ENCODE peak calls at places on chromosomes 13 and 19, in seven cellular contexts. J is endodermal cell, E is heart right ventricle, X is mammary epithelial cell, N is lung, O is fibroblast of mammary gland, A is fibroblast of villous mesenchyme. K is an unnamed sample.

GRCh38 chr19:7376151-7376852 is 27.6 kb downstream of the ARHGEF18 start:
- DNase-seq in E (no peak), O (no peak), A (no peak), J (peak), N (no peak), X (peak), K (peak)

GRCh38 chr19:919157-920050 is 2.3 kb downstream of the KISS1R start:
- DNase-seq in E (no peak), X (peak), N (no peak), J (peak), A (no peak), O (no peak), K (peak)

GRCh38 chr13:68099616-68100015 is 869.5 kb upstream of the PCDH9 start:
- DNase-seq in A (peak), O (peak), E (no peak), X (peak), J (no peak), N (no peak), K (no peak)

GRCh38 chr19:39428309-39429112 is 7.2 kb downstream of the RPS16 start:
- DNase-seq in O (peak), A (peak), J (peak), X (no peak), E (peak), N (no peak), K (peak)

GRCh38 chr13:24742294-24742693 is 21.7 kb upstream of the RNF17 start:
- DNase-seq in N (no peak), O (no peak), X (peak), E (no peak), J (peak), A (no peak), K (no peak)

GRCh38 chr19:46755077-46755852 is 9.0 kb upstream of the STRN4 start:
- DNase-seq in O (peak), A (peak), X (no peak), E (no peak), J (no peak), N (no peak), K (no peak)

GRCh38 chr19:30214651-30215051 is 157.5 kb upstream of the ZNF536 start:
- DNase-seq in J (peak), O (no peak), N (no peak), A (no peak), E (no peak), X (no peak), K (no peak)

GRCh38 chr19:11784356-11784755 is 14.0 kb upstream of the ZNF491 start:
- DNase-seq in A (no peak), E (no peak), X (no peak), N (no peak), O (no peak), J (no peak), K (no peak)

GRCh38 chr19:4557971-4558941 is 1.2 kb downstream of the SEMA6B start:
- DNase-seq in E (no peak), N (no peak), J (peak), O (no peak), X (no peak), A (no peak), K (no peak)

GRCh38 chr13:106373304-106373988 is 162.0 kb downstream of the EFNB2 start:
- DNase-seq in N (no peak), X (no peak), J (no peak), A (peak), E (no peak), O (no peak), K (no peak)

GRCh38 chr19:10552596-10553053 is 8.9 kb downstream of the ATG4D start:
- DNase-seq in A (no peak), N (no peak), X (no peak), J (peak), O (peak), E (no peak), K (no peak)

GRCh38 chr13:74246398-74246975 is 112.3 kb upstream of the KLF12 start:
- DNase-seq in X (no peak), A (no peak), E (peak), N (no peak), J (no peak), O (peak), K (no peak)

GRCh38 chr19:18194554-18195238 is 1.7 kb downstream of the MPV17L2 start:
- DNase-seq in N (no peak), E (no peak), X (no peak), A (peak), O (peak), J (peak), K (no peak)

GRCh38 chr13:73715114-73715909 is 418.9 kb downstream of the KLF12 start:
- DNase-seq in E (no peak), A (no peak), X (peak), O (no peak), J (no peak), N (peak), K (no peak)

GRCh38 chr19:37997911-37998344 is 90.9 kb downstream of the SIPA1L3 start:
- DNase-seq in E (no peak), J (no peak), X (peak), O (peak), A (peak), N (no peak), K (no peak)

GRCh38 chr19:47107201-47107952 is 6.2 kb downstream of the ZC3H4 start:
- DNase-seq in E (no peak), X (peak), O (peak), N (no peak), A (peak), J (no peak), K (no peak)

GRCh38 chr13:94765814-94766213 is 53.5 kb upstream of the SOX21 start:
- DNase-seq in E (no peak), J (peak), N (no peak), O (no peak), X (no peak), A (no peak), K (no peak)

GRCh38 chr13:51286135-51287002 is 53.1 kb upstream of the SERPINE3 start:
- DNase-seq in A (peak), J (peak), X (peak), N (peak), E (peak), O (peak), K (peak)

GRCh38 chr13:111604087-111604486 is 283.6 kb downstream of the TEX29 start:
- DNase-seq in N (no peak), J (peak), A (no peak), O (no peak), E (no peak), X (no peak), K (no peak)

GRCh38 chr13:51009597-51009996 is 100.0 kb downstream of the RNASEH2B start:
- DNase-seq in E (no peak), J (no peak), O (no peak), X (no peak), A (no peak), N (no peak), K (no peak)

GRCh38 chr19:35135389-35135909 is 590 bp upstream of the LGI4 start:
- DNase-seq in E (peak), N (peak), X (no peak), J (peak), A (peak), O (peak), K (peak)

GRCh38 chr13:75050419-75051066 is 431.4 kb downstream of the TBC1D4 start:
- DNase-seq in E (no peak), X (no peak), J (no peak), A (peak), N (no peak), O (peak), K (no peak)

GRCh38 chr13:99174533-99175100 is 26.0 kb upstream of the UBAC2 start:
- DNase-seq in J (no peak), X (no peak), N (no peak), A (no peak), E (no peak), O (peak), K (no peak)

GRCh38 chr19:46610413-46610775 is 9.3 kb downstream of the CALM3 start:
- DNase-seq in E (no peak), O (no peak), J (no peak), X (no peak), A (no peak), N (no peak), K (no peak)

GRCh38 chr13:110433014-110433413 is 125.9 kb downstream of the COL4A2 start:
- DNase-seq in X (no peak), J (no peak), O (no peak), N (no peak), A (no peak), E (peak), K (no peak)

GRCh38 chr19:30547192-30547591 is 175.0 kb downstream of the ZNF536 start:
- DNase-seq in E (no peak), N (no peak), O (no peak), X (no peak), A (no peak), J (no peak), K (no peak)

GRCh38 chr13:75687145-75687763 is 51.1 kb downstream of the LMO7 start:
- DNase-seq in E (no peak), N (no peak), J (no peak), X (peak), O (peak), A (peak), K (peak)

GRCh38 chr19:42412661-42413076 is 14.5 kb downstream of the LIPE start:
- DNase-seq in N (no peak), E (no peak), A (no peak), O (no peak), X (no peak), J (no peak), K (no peak)

GRCh38 chr13:76164290-76164689 is 528.2 kb downstream of the LMO7 start:
- DNase-seq in X (peak), E (no peak), N (no peak), A (peak), J (no peak), O (peak), K (peak)

GRCh38 chr19:9848060-9848459 is 12.9 kb downstream of the PIN1 start:
- DNase-seq in O (no peak), N (no peak), X (no peak), J (peak), A (no peak), E (no peak), K (no peak)

GRCh38 chr19:31111741-31112140 is 237.5 kb downstream of the TSHZ3 start:
- DNase-seq in N (no peak), A (no peak), E (no peak), X (no peak), O (no peak), J (no peak), K (no peak)

GRCh38 chr19:13150919-13151604 is 851 bp downstream of the IER2 start:
- DNase-seq in N (peak), O (no peak), E (peak), X (no peak), A (no peak), J (no peak), K (peak)

GRCh38 chr13:80473695-80474094 is 132.8 kb upstream of the SPRY2 start:
- DNase-seq in A (peak), O (peak), J (no peak), N (no peak), E (no peak), X (peak), K (no peak)

GRCh38 chr13:27257233-27257568 is 5.8 kb downstream of the RPL21 start:
- DNase-seq in J (no peak), X (no peak), A (no peak), O (no peak), E (no peak), N (no peak), K (no peak)

GRCh38 chr19:29245221-29245620 is 32.3 kb upstream of the UQCRFS1 start:
- DNase-seq in N (no peak), A (no peak), O (no peak), J (no peak), E (no peak), X (no peak), K (no peak)

GRCh38 chr13:62167650-62168172 is 752.1 kb upstream of the PCDH20 start:
- DNase-seq in X (no peak), E (no peak), A (no peak), O (no peak), J (no peak), N (no peak), K (no peak)

GRCh38 chr19:16566161-16566560 is 6.1 kb downstream of the SLC35E1 start:
- DNase-seq in A (no peak), O (no peak), E (no peak), N (no peak), X (no peak), J (no peak), K (peak)

GRCh38 chr13:49248433-49249002 is 793 bp downstream of the CDADC1 start:
- DNase-seq in N (no peak), O (peak), E (peak), X (peak), A (peak), J (no peak), K (no peak)

DNA sequence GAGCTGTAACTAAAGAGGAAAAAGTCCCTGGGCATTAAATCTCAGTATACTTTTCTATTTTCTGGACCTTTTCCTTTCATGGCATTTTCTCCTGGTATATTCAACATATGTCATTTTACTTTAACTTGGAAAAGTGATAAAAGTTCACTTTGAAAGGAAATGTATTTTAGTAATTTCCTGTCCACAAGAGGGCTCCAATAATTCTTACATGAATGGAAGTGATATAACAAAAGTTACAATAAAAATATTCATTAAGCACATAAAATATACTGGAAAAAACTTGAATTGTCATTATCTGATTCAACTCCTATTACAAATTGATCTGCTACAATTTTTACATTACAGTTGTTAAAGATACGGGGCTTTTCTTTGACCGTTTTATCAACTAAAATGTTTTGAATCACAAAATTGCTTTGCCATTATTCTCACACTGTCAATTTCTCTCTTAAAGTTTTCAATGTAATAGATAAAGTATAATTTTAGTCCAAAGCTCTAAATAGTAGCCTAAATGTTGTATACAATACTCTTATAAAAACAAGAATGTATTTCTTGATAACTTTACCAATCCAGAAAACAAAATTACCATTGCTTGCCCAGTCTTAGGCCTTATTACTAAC is 4.9 kb downstream of the UBL3 start:
- DNase-seq in N (no peak), J (no peak), A (peak), E (no peak), O (peak), X (no peak), K (no peak)
- H3K4me3 ChIP-seq in N (no peak), J (peak), A (no peak), E (no peak), O (no peak), X (peak), K (no peak)

GRCh38 chr13:45184693-45185092 is 16.2 kb downstream of the KCTD4 start:
- DNase-seq in O (no peak), X (no peak), N (no peak), A (no peak), E (no peak), J (no peak), K (no peak)

GRCh38 chr13:45179428-45179827 is 21.4 kb downstream of the KCTD4 start:
- DNase-seq in X (no peak), J (no peak), A (no peak), O (peak), E (no peak), N (no peak), K (no peak)

GRCh38 chr13:45178349-45179142 is 22.3 kb downstream of the KCTD4 start:
- DNase-seq in O (peak), E (peak), N (no peak), X (no peak), J (no peak), A (peak), K (no peak)

GRCh38 chr13:45180303-45180702 is 20.5 kb downstream of the KCTD4 start:
- DNase-seq in O (no peak), E (no peak), J (no peak), X (no peak), N (no peak), A (no peak), K (no peak)

DNA sequence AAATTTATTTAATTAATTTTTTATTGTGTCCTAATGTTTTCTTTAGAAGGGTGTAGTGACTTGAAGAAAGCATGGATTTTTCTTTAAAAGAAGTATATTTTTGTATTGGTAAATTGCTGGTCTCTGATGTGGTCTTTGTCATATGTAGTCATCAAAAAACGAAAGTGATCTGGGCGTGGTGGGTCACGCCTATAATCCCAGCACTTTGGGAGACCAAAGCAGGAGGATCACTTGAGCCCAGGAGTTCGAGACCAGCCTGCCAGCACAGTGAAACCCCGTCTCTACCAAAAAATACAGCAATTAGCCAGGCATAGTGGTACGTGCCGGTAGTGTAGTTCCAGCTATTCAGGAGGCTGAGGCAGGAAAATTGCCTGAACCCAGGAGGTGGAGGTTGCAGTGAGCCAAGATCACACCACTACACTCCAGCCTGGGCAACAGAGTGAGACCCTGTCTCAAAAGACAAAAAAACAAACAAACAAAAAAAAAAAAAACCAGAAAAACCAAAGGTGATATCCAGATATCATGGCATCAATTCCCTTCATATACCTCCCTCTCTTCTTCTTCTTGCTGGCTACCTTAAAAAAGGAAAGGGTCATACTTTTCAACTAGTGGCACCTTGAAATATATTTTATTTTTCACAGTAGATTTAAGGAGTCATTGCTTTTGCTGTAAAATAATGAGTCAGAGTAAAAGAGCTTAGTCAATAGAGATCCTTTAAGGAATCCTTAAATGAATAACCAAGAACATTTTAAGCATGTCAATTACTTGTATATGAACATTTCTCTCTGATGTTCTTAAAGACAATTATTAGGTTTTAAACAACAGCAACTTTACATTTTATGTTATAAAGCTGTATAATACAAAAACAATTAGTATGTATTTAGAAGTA is 19.9 kb downstream of the KCTD4 start:
- DNase-seq in A (no peak), O (peak), J (no peak), N (no peak), E (no peak), X (no peak), K (no peak)
- TF ChIP-seq CTCF in A (no peak), O (no peak), J (peak), N (no peak), E (no peak), X (no peak), K (no peak)

DNA sequence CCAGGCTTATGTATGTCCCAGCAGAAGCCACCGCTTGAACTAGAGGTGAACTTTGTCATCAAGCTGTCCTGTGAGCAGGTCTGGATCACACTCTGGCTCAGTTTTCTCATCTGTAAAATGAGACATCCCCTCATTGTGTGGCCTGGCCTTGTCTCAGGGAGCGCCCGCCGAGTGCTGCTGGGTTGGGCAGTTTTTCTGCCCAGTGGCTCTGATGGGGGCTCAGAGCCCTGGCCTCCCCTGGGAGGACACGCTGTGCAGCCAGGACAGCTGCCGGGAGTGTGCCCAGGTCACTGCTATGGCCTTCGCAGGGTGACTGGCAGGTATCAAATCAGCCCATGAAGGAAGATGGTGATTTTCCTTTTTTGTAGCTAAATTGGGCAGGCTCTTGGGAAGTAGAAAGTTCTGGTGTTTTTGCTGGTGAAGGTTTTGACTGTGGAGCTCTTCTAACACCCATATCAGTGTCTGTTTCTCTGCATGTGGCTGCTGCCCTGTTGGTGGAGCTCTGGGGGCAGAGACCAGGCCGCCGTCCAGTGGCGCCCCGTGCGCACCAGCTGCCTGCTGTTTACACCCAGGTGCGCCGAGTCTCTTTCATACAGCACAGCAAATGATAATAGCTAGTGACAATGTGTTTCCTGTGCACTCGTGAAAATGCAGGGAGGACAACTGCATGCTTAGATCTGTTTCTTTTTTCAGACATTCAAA is 40.8 kb downstream of the SLC7A9 start:
- DNase-seq in E (no peak), X (no peak), O (no peak), N (no peak), A (no peak), J (no peak), K (no peak)
- H3K4me3 ChIP-seq in E (no peak), X (no peak), O (no peak), N (no peak), A (no peak), J (no peak), K (no peak)

GRCh38 chr13:30934381-30934780 is 1.9 kb downstream of the TEX26 start:
- DNase-seq in N (no peak), A (peak), E (no peak), J (peak), O (no peak), X (no peak), K (no peak)
- TF ChIP-seq CTCF in N (no peak), A (peak), E (no peak), J (peak), O (no peak), X (no peak), K (no peak)

K was measured in mucosa of descending colon.